ENCODE peak calls at places on chromosomes 4 and X, in four cellular contexts. One of them, this sample, is unnamed.

GRCh38 chr4:13980317-13980716 is 352.8 kb upstream of the BOD1L1 start:
- DNase-seq in IMR-90: peak; percentile 96
- DNase-seq in mesendoderm: no peak
- DNase-seq in neuronal stem cell: no peak
- DNase-seq in this sample: no peak

GRCh38 chr4:70754470-70754869 is 32.7 kb downstream of the RUFY3 start:
- DNase-seq in IMR-90: no peak
- DNase-seq in mesendoderm: no peak
- DNase-seq in neuronal stem cell: no peak
- DNase-seq in this sample: no peak

GRCh38 chr4:138158746-138159297 is 83.3 kb downstream of the SLC7A11 start:
- DNase-seq in IMR-90: peak; percentile 91
- DNase-seq in mesendoderm: peak; percentile 10
- DNase-seq in neuronal stem cell: no peak
- DNase-seq in this sample: no peak

GRCh38 chrX:154658957-154659356 is 5.6 kb upstream of the CTAG2 start:
- DNase-seq in IMR-90: no peak
- DNase-seq in mesendoderm: no peak
- DNase-seq in neuronal stem cell: no peak
- DNase-seq in this sample: no peak

GRCh38 chrX:79153348-79153747 is 8.9 kb downstream of the GPR174 start:
- DNase-seq in IMR-90: no peak
- DNase-seq in mesendoderm: no peak
- DNase-seq in neuronal stem cell: no peak
- DNase-seq in this sample: no peak

GRCh38 chr4:76234679-76235044 is 16.9 kb upstream of the FAM47E start:
- DNase-seq in IMR-90: no peak
- DNase-seq in mesendoderm: no peak
- DNase-seq in neuronal stem cell: no peak
- DNase-seq in this sample: no peak

GRCh38 chr4:171142639-171143038 is 670.6 kb upstream of the GALNTL6 start:
- DNase-seq in IMR-90: no peak
- DNase-seq in mesendoderm: no peak
- DNase-seq in neuronal stem cell: no peak
- DNase-seq in this sample: no peak

GRCh38 chr4:12421364-12421763 is 992.7 kb upstream of the HS3ST1 start:
- DNase-seq in IMR-90: no peak
- DNase-seq in mesendoderm: peak; percentile 29
- DNase-seq in neuronal stem cell: no peak
- DNase-seq in this sample: no peak

GRCh38 chrX:150456466-150456865 is 93.3 kb downstream of the MAMLD1 start:
- DNase-seq in IMR-90: no peak
- DNase-seq in mesendoderm: no peak
- DNase-seq in neuronal stem cell: no peak
- DNase-seq in this sample: no peak

GRCh38 chr4:26330946-26331345 is 10.1 kb downstream of the RBPJ start:
- DNase-seq in IMR-90: no peak
- DNase-seq in mesendoderm: peak; percentile 77
- DNase-seq in neuronal stem cell: no peak
- DNase-seq in this sample: no peak

GRCh38 chr4:2910409-2910808 is 52.8 kb downstream of the NOP14 start:
- DNase-seq in IMR-90: no peak
- DNase-seq in mesendoderm: peak; percentile 33
- DNase-seq in neuronal stem cell: no peak
- DNase-seq in this sample: no peak
- H3K79me1 ChIP-seq in IMR-90: peaks cover 19% of the 10 kb centered on the region
- H3K79me1 ChIP-seq in mesendoderm: peaks cover 5% of the 10 kb centered on the region
- H3K79me1 ChIP-seq in neuronal stem cell: no peaks in the 10 kb centered on the region
- H3K79me1 ChIP-seq in this sample: no peaks in the 10 kb centered on the region

GRCh38 chr4:7774301-7775019 is 165.2 kb downstream of the AFAP1 start:
- DNase-seq in IMR-90: no peak
- DNase-seq in mesendoderm: no peak
- DNase-seq in neuronal stem cell: no peak
- DNase-seq in this sample: no peak
- H3K79me1 ChIP-seq in IMR-90: peaks cover 24% of the 10 kb centered on the region
- H3K79me1 ChIP-seq in mesendoderm: no peaks in the 10 kb centered on the region
- H3K79me1 ChIP-seq in neuronal stem cell: peaks cover 3% of the 10 kb centered on the region
- H3K79me1 ChIP-seq in this sample: no peaks in the 10 kb centered on the region

DNA sequence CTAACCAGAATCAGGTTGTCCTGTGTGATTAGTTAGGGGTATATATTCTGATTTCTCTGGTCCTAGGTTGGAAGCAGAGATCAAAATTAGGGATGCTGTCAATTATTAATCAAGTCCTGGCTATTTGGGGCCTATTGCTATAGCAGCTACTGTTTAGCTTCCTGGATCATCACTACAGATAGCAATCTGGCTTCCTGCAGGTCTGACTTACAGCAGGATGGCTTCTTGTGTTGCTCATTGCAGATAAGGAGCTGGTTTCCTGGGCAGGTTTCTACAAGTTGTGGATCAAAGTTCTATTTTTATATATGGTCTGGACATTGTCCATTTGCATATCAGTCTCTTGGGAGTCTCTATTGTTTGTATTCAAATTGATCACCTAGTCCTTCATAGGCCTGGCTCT is 57.7 kb upstream of the C4orf54 start:
- DNase-seq in IMR-90: no peak
- DNase-seq in mesendoderm: peak; percentile 85
- DNase-seq in neuronal stem cell: no peak
- DNase-seq in this sample: no peak
- H3K79me1 ChIP-seq in IMR-90: no peaks in the 10 kb centered on the region
- H3K79me1 ChIP-seq in mesendoderm: no peaks in the 10 kb centered on the region
- H3K79me1 ChIP-seq in neuronal stem cell: no peaks in the 10 kb centered on the region
- H3K79me1 ChIP-seq in this sample: no peaks in the 10 kb centered on the region

GRCh38 chr4:3299538-3300197 is 6.8 kb downstream of the RGS12 start:
- DNase-seq in IMR-90: no peak
- DNase-seq in mesendoderm: no peak
- DNase-seq in neuronal stem cell: no peak
- DNase-seq in this sample: peak; percentile 16
- H3K79me1 ChIP-seq in IMR-90: peaks cover 32% of the 10 kb centered on the region
- H3K79me1 ChIP-seq in mesendoderm: peaks cover 18% of the 10 kb centered on the region
- H3K79me1 ChIP-seq in neuronal stem cell: peaks cover 13% of the 10 kb centered on the region
- H3K79me1 ChIP-seq in this sample: no peaks in the 10 kb centered on the region

GRCh38 chrX:2486476-2487133 is 14.2 kb downstream of the DHRSX start:
- DNase-seq in IMR-90: no peak
- DNase-seq in mesendoderm: no peak
- DNase-seq in neuronal stem cell: no peak
- DNase-seq in this sample: no peak
- H3K79me1 ChIP-seq in IMR-90: peaks cover 14% of the 10 kb centered on the region
- H3K79me1 ChIP-seq in mesendoderm: peaks cover 14% of the 10 kb centered on the region
- H3K79me1 ChIP-seq in neuronal stem cell: peaks cover 12% of the 10 kb centered on the region
- H3K79me1 ChIP-seq in this sample: no peaks in the 10 kb centered on the region

GRCh38 chr4:87052615-87053014 is 117.8 kb downstream of the AFF1 start:
- DNase-seq in IMR-90: no peak
- DNase-seq in mesendoderm: no peak
- DNase-seq in neuronal stem cell: no peak
- DNase-seq in this sample: no peak

GRCh38 chr4:87049508-87049907 is 114.7 kb downstream of the AFF1 start:
- DNase-seq in IMR-90: no peak
- DNase-seq in mesendoderm: no peak
- DNase-seq in neuronal stem cell: no peak
- DNase-seq in this sample: no peak

GRCh38 chr4:87051121-87051713 is 116.4 kb downstream of the AFF1 start:
- DNase-seq in IMR-90: peak; percentile 56
- DNase-seq in mesendoderm: no peak
- DNase-seq in neuronal stem cell: no peak
- DNase-seq in this sample: no peak

GRCh38 chr4:87053064-87053693 is 118.4 kb downstream of the AFF1 start:
- DNase-seq in IMR-90: peak; percentile 53
- DNase-seq in mesendoderm: no peak
- DNase-seq in neuronal stem cell: no peak
- DNase-seq in this sample: no peak

DNA sequence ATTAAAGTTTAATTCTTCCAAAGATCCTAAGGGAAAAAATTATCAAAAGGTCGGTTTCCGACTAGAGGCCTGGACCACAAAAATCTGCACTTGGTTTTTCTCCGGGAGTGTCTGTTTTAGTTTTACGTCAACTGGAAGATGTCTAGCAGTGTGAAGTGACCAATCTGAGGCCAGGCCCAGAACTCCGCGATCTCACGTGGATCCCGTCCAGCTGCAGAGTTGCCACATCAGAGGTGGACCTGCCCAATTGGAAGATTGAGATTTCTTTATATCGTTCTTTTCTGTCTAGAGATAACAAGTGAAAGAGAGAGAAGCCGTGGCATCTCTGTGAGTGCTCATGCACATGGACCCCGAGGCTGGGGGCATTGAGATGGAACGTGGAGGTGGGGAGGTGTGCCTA is 115.8 kb downstream of the AFF1 start:
- DNase-seq in IMR-90: no peak
- DNase-seq in mesendoderm: no peak
- DNase-seq in neuronal stem cell: no peak
- DNase-seq in this sample: no peak
- H3K79me1 ChIP-seq in IMR-90: peaks cover 31% of the 10 kb centered on the region
- H3K79me1 ChIP-seq in mesendoderm: peaks cover 28% of the 10 kb centered on the region
- H3K79me1 ChIP-seq in neuronal stem cell: peaks cover 7% of the 10 kb centered on the region
- H3K79me1 ChIP-seq in this sample: peaks cover 5% of the 10 kb centered on the region

This sample was measured in H9.